ENCODE peak calls at places on chromosomes 4 and X, in five cellular contexts. One of them, this sample, is unnamed.

GRCh38 chr4:3805731-3806130 is 39.5 kb downstream of the ADRA2C start:
- DNase-seq in GM12878: no peak
- DNase-seq in H1: no peak
- DNase-seq in HepG2: no peak
- DNase-seq in K562: no peak
- DNase-seq in this sample: no peak

GRCh38 chr4:7312691-7313090 is 120.4 kb downstream of the SORCS2 start:
- DNase-seq in HepG2: no peak
- DNase-seq in H1: no peak
- DNase-seq in GM12878: no peak
- DNase-seq in K562: no peak
- DNase-seq in this sample: no peak

GRCh38 chrX:17453791-17454190 is 78.8 kb downstream of the NHS start:
- DNase-seq in GM12878: no peak
- DNase-seq in H1: no peak
- DNase-seq in HepG2: no peak
- DNase-seq in K562: no peak
- DNase-seq in this sample: no peak

GRCh38 chr4:25810815-25811690 is 51.7 kb downstream of the SEL1L3 start:
- DNase-seq in K562: no peak
- DNase-seq in GM12878: no peak
- DNase-seq in H1: no peak
- DNase-seq in HepG2: peak
- DNase-seq in this sample: no peak

GRCh38 chr4:128600996-128601857 is 208.3 kb upstream of the JADE1 start:
- DNase-seq in H1: peak
- DNase-seq in HepG2: peak
- DNase-seq in K562: peak
- DNase-seq in GM12878: no peak
- DNase-seq in this sample: peak

GRCh38 chr4:107931775-107932321 is 499 bp downstream of the CYP2U1 start:
- DNase-seq in H1: no peak
- DNase-seq in K562: no peak
- DNase-seq in GM12878: no peak
- DNase-seq in HepG2: no peak
- DNase-seq in this sample: no peak

GRCh38 chr4:85700362-85700761 is 225.4 kb downstream of the ARHGAP24 start:
- DNase-seq in H1: no peak
- DNase-seq in K562: no peak
- DNase-seq in HepG2: no peak
- DNase-seq in GM12878: no peak
- DNase-seq in this sample: no peak

GRCh38 chrX:122238801-122239200 is 945.3 kb upstream of the GRIA3 start:
- DNase-seq in GM12878: no peak
- DNase-seq in H1: no peak
- DNase-seq in K562: no peak
- DNase-seq in HepG2: no peak
- DNase-seq in this sample: no peak

GRCh38 chrX:23644744-23645143 is 22.5 kb upstream of the PRDX4 start:
- DNase-seq in K562: no peak
- DNase-seq in HepG2: no peak
- DNase-seq in GM12878: no peak
- DNase-seq in H1: no peak
- DNase-seq in this sample: no peak

GRCh38 chr4:183335369-183335940 is 13.2 kb upstream of the CLDN24 start:
- DNase-seq in H1: no peak
- DNase-seq in K562: peak
- DNase-seq in HepG2: peak
- DNase-seq in GM12878: no peak
- DNase-seq in this sample: peak

GRCh38 chrX:78123190-78123589 is 16.3 kb downstream of the TAF9B start:
- DNase-seq in H1: no peak
- DNase-seq in HepG2: no peak
- DNase-seq in K562: no peak
- DNase-seq in GM12878: no peak
- DNase-seq in this sample: no peak

GRCh38 chrX:103879339-103879738 is 47.3 kb upstream of the RAB9B start:
- DNase-seq in HepG2: no peak
- DNase-seq in GM12878: no peak
- DNase-seq in H1: no peak
- DNase-seq in K562: no peak
- DNase-seq in this sample: no peak

GRCh38 chr4:41619161-41619560 is 81.2 kb downstream of the LIMCH1 start:
- DNase-seq in GM12878: no peak
- DNase-seq in H1: no peak
- DNase-seq in HepG2: no peak
- DNase-seq in K562: no peak
- DNase-seq in this sample: no peak

GRCh38 chr4:95092762-95093161 is 335.0 kb downstream of the BMPR1B start:
- DNase-seq in GM12878: no peak
- DNase-seq in H1: no peak
- DNase-seq in HepG2: no peak
- DNase-seq in K562: peak
- DNase-seq in this sample: no peak

GRCh38 chr4:41693629-41694028 is 54.9 kb downstream of the PHOX2B start:
- DNase-seq in H1: no peak
- DNase-seq in GM12878: no peak
- DNase-seq in HepG2: peak
- DNase-seq in K562: peak
- DNase-seq in this sample: no peak

GRCh38 chrX:3263681-3264126 is 82.7 kb downstream of the MXRA5 start:
- DNase-seq in HepG2: no peak
- DNase-seq in K562: no peak
- DNase-seq in GM12878: no peak
- DNase-seq in H1: no peak
- DNase-seq in this sample: no peak

GRCh38 chrX:100512471-100512870 is 72.3 kb upstream of the TNMD start:
- DNase-seq in K562: peak
- DNase-seq in H1: no peak
- DNase-seq in GM12878: no peak
- DNase-seq in HepG2: no peak
- DNase-seq in this sample: peak

GRCh38 chr4:145984563-145984962 is 45.9 kb upstream of the ZNF827 start:
- DNase-seq in HepG2: no peak
- DNase-seq in K562: no peak
- DNase-seq in GM12878: no peak
- DNase-seq in H1: no peak
- DNase-seq in this sample: no peak

GRCh38 chr4:88215351-88215750 is 56.9 kb upstream of the ABCG2 start:
- DNase-seq in K562: no peak
- DNase-seq in GM12878: no peak
- DNase-seq in H1: no peak
- DNase-seq in HepG2: no peak
- DNase-seq in this sample: no peak

GRCh38 chr4:84529169-84529751 is 30.2 kb upstream of the NKX6-1 start:
- DNase-seq in GM12878: no peak
- DNase-seq in K562: peak
- DNase-seq in H1: no peak
- DNase-seq in HepG2: peak
- DNase-seq in this sample: peak

GRCh38 chr4:101649790-101650450 is 140.6 kb upstream of the BANK1 start:
- DNase-seq in H1: no peak
- DNase-seq in GM12878: no peak
- DNase-seq in K562: no peak
- DNase-seq in HepG2: no peak
- DNase-seq in this sample: no peak

GRCh38 chr4:2944882-2945526 is 18.2 kb downstream of the NOP14 start:
- DNase-seq in GM12878: no peak
- DNase-seq in K562: no peak
- DNase-seq in H1: no peak
- DNase-seq in HepG2: no peak
- DNase-seq in this sample: no peak

GRCh38 chrX:14039344-14039743 is 9.7 kb upstream of the GEMIN8 start:
- DNase-seq in HepG2: peak
- DNase-seq in K562: peak
- DNase-seq in H1: no peak
- DNase-seq in GM12878: no peak
- DNase-seq in this sample: no peak

GRCh38 chr4:81527115-81527514 is 55.4 kb upstream of the RASGEF1B start:
- DNase-seq in H1: no peak
- DNase-seq in HepG2: no peak
- DNase-seq in GM12878: no peak
- DNase-seq in K562: no peak
- DNase-seq in this sample: no peak

GRCh38 chr4:186901850-186902249 is 178.2 kb upstream of the FAT1 start:
- DNase-seq in H1: no peak
- DNase-seq in HepG2: no peak
- DNase-seq in GM12878: no peak
- DNase-seq in K562: no peak
- DNase-seq in this sample: no peak

GRCh38 chrX:130874751-130875150 is 28.3 kb downstream of the ENOX2 start:
- DNase-seq in HepG2: no peak
- DNase-seq in K562: no peak
- DNase-seq in H1: no peak
- DNase-seq in GM12878: no peak
- DNase-seq in this sample: no peak

GRCh38 chrX:52574416-52575275 is 57.8 kb upstream of the XAGE1B start:
- DNase-seq in HepG2: peak
- DNase-seq in K562: peak
- DNase-seq in GM12878: peak
- DNase-seq in H1: no peak
- DNase-seq in this sample: peak

GRCh38 chrX:52577464-52578173 is 60.8 kb upstream of the XAGE1B start:
- DNase-seq in HepG2: no peak
- DNase-seq in K562: no peak
- DNase-seq in H1: no peak
- DNase-seq in GM12878: no peak
- DNase-seq in this sample: no peak

GRCh38 chrX:52576946-52577345 is 60.1 kb upstream of the XAGE1B start:
- DNase-seq in HepG2: no peak
- DNase-seq in K562: no peak
- DNase-seq in GM12878: no peak
- DNase-seq in H1: no peak
- DNase-seq in this sample: no peak

GRCh38 chrX:52576474-52576873 is 59.6 kb upstream of the XAGE1B start:
- DNase-seq in H1: no peak
- DNase-seq in GM12878: no peak
- DNase-seq in K562: no peak
- DNase-seq in HepG2: no peak
- DNase-seq in this sample: no peak
- H3K4me2 ChIP-seq in H1: no peak
- H3K4me2 ChIP-seq in GM12878: no peak
- H3K4me2 ChIP-seq in K562: no peak
- H3K4me2 ChIP-seq in HepG2: no peak
- H3K4me2 ChIP-seq in this sample: no peak

GRCh38 chr4:124206779-124207605 is 505.5 kb downstream of the ANKRD50 start:
- DNase-seq in H1: no peak
- DNase-seq in K562: no peak
- DNase-seq in GM12878: no peak
- DNase-seq in HepG2: no peak
- DNase-seq in this sample: no peak
- TF ChIP-seq SIN3A in H1: no peak
- TF ChIP-seq SIN3A in K562: no peak
- TF ChIP-seq SIN3A in GM12878: no peak
- TF ChIP-seq SIN3A in HepG2: no peak
- TF ChIP-seq SIN3A in this sample: no peak

GRCh38 chrX:151167791-151168345 is 8.5 kb upstream of the GPR50 start:
- DNase-seq in GM12878: no peak
- DNase-seq in HepG2: no peak
- DNase-seq in K562: no peak
- DNase-seq in H1: no peak
- DNase-seq in this sample: no peak

GRCh38 chrX:151175283-151176062 is 911 bp upstream of the GPR50 start:
- DNase-seq in GM12878: no peak
- DNase-seq in HepG2: no peak
- DNase-seq in H1: no peak
- DNase-seq in K562: no peak
- DNase-seq in this sample: no peak

GRCh38 chrX:151174581-151175282 is 1.7 kb upstream of the GPR50 start:
- DNase-seq in K562: no peak
- DNase-seq in GM12878: no peak
- DNase-seq in H1: no peak
- DNase-seq in HepG2: no peak
- DNase-seq in this sample: no peak

DNA sequence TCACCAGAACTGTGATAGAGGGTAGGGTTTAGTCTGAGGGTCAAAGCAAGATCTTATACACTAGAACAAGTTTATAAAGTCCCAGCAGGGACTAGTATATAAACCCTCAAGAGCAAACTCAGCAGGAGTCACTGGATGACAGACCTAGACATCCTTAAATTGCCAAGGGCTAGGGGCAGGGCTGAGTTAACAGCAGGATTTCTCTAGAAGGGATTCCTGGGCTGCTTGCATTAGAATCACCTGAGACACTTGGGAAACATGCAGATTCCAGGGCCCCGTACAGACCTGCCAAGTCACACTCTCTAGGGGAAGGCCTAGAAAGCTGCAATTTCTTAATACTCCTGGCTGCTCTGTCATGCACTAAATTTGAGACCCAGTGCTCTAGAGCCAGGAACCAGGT is 6.6 kb upstream of the GPR50 start:
- DNase-seq in GM12878: no peak
- DNase-seq in K562: no peak
- DNase-seq in HepG2: no peak
- DNase-seq in H1: no peak
- DNase-seq in this sample: no peak
- TF ChIP-seq CEBPB in GM12878: no peak
- TF ChIP-seq CEBPB in K562: no peak
- TF ChIP-seq CEBPB in HepG2: no peak
- TF ChIP-seq CEBPB in H1: no peak
- TF ChIP-seq CEBPB in this sample: no peak

DNA sequence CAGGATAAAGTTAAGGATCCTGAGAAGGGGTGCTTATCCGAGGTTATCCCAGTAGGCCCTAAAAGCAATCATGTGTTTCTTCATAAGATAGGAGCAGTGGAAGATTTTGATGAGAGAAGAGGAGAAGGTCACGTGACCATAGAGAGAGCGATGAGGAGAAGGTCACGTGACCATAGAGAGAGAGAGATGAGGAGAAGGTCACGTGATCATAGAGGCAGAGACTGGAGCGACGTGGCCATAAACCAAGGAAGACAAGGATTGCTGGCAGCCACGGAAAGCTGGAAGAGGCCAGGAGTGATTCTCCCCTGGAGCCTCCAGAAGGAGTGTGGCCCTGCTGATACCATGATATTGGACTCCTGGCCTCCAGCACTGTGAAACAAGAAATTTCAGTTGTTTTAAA is 38.4 kb upstream of the ZNF518B start:
- DNase-seq in K562: peak
- DNase-seq in GM12878: no peak
- DNase-seq in H1: no peak
- DNase-seq in HepG2: no peak
- DNase-seq in this sample: no peak
- H3K4me2 ChIP-seq in K562: no peak
- H3K4me2 ChIP-seq in GM12878: no peak
- H3K4me2 ChIP-seq in H1: peak
- H3K4me2 ChIP-seq in HepG2: no peak
- H3K4me2 ChIP-seq in this sample: no peak

GRCh38 chr4:43132010-43132582 is 239.6 kb downstream of the GRXCR1 start:
- DNase-seq in GM12878: peak
- DNase-seq in K562: peak
- DNase-seq in HepG2: peak
- DNase-seq in H1: no peak
- DNase-seq in this sample: peak
- TF ChIP-seq SIN3A in GM12878: no peak
- TF ChIP-seq SIN3A in K562: no peak
- TF ChIP-seq SIN3A in HepG2: no peak
- TF ChIP-seq SIN3A in H1: no peak
- TF ChIP-seq SIN3A in this sample: no peak